ENCODE peak calls at places on chromosomes 4 and X, in nine cellular contexts. J is stimulated activated CD8-positive, alpha-beta memory T cell treated with anti-CD3 and anti-CD28 coated beads, Interleukin-2, amount 100 ng/mL, for 1 hour; P is NCI-H510A; O is A549; H is islet precursor cell; I is activated CD8-positive, alpha-beta memory T cell treated with anti-CD3 and anti-CD28 coated beads for 1 hour; Q is natural killer cell; Z is sciatic nerve; F is CD4-positive, alpha-beta memory T cell. C is an unnamed sample.

GRCh38 chrX:100512471-100512870 is 72.3 kb upstream of the TNMD start:
- DNase-seq in J (no peak), P (no peak), O (peak), H (no peak), I (no peak), Q (no peak), Z (no peak), F (no peak), C (no peak)

GRCh38 chrX:46588263-46588662 is 14.7 kb downstream of the CHST7 start:
- DNase-seq in J (no peak), P (no peak), O (no peak), H (no peak), I (peak), Q (no peak), Z (no peak), F (peak), C (no peak)

GRCh38 chr4:71487324-71487677 is 148.5 kb downstream of the SLC4A4 start:
- DNase-seq in J (no peak), P (peak), O (no peak), H (no peak), I (no peak), Q (no peak), Z (no peak), F (no peak), C (no peak)

GRCh38 chr4:2059034-2059725 is at the start of gene NAT8L:
- DNase-seq in J (no peak), P (peak), O (peak), H (no peak), I (no peak), Q (no peak), Z (no peak), F (no peak), C (no peak)

GRCh38 chr4:104531390-104531789 is 36.7 kb upstream of the CXXC4 start:
- DNase-seq in J (no peak), P (no peak), O (no peak), H (no peak), I (no peak), Q (no peak), Z (no peak), F (no peak), C (no peak)

GRCh38 chr4:109233585-109233984 is 68.9 kb downstream of the COL25A1 start:
- DNase-seq in J (no peak), P (no peak), O (no peak), H (no peak), I (no peak), Q (no peak), Z (no peak), F (no peak), C (no peak)

GRCh38 chr4:102411416-102411815 is 66.1 kb upstream of the SLC39A8 start:
- DNase-seq in J (no peak), P (no peak), O (no peak), H (no peak), I (no peak), Q (no peak), Z (no peak), F (no peak), C (no peak)

GRCh38 chrX:68238568-68238967 is 194.7 kb downstream of the OPHN1 start:
- DNase-seq in J (no peak), P (no peak), O (no peak), H (peak), I (no peak), Q (peak), Z (no peak), F (no peak), C (no peak)

GRCh38 chrX:2552621-2553297 is 52.0 kb upstream of the DHRSX start:
- DNase-seq in J (no peak), P (no peak), O (peak), H (no peak), I (no peak), Q (no peak), Z (no peak), F (no peak), C (no peak)

GRCh38 chr4:100022792-100023222 is 72.7 kb upstream of the H2AZ1 start:
- DNase-seq in J (no peak), P (no peak), O (no peak), H (no peak), I (no peak), Q (no peak), Z (no peak), F (no peak), C (no peak)

GRCh38 chr4:15239866-15240265 is 188.0 kb upstream of the C1QTNF7 start:
- DNase-seq in J (no peak), P (no peak), O (no peak), H (no peak), I (no peak), Q (no peak), Z (no peak), F (no peak), C (no peak)

GRCh38 chrX:31209005-31209612 is 137.3 kb upstream of the FTHL17 start:
- DNase-seq in J (no peak), P (no peak), O (no peak), H (no peak), I (no peak), Q (no peak), Z (no peak), F (no peak), C (no peak)

GRCh38 chrX:120604359-120604782 is 470 bp downstream of the MCTS1 start:
- DNase-seq in J (no peak), P (peak), O (peak), H (no peak), I (no peak), Q (peak), Z (no peak), F (peak), C (no peak)

GRCh38 chr4:19944806-19945205 is 306.9 kb upstream of the SLIT2 start:
- DNase-seq in J (no peak), P (no peak), O (no peak), H (no peak), I (no peak), Q (no peak), Z (no peak), F (no peak), C (no peak)

GRCh38 chr4:6781113-6781512 is 1.4 kb upstream of the KIAA0232 start:
- DNase-seq in J (no peak), P (no peak), O (no peak), H (no peak), I (no peak), Q (no peak), Z (peak), F (no peak), C (no peak)

GRCh38 chrX:47749185-47749967 is 87.3 kb upstream of the ZNF81 start:
- DNase-seq in J (no peak), P (no peak), O (no peak), H (no peak), I (no peak), Q (no peak), Z (no peak), F (no peak), C (no peak)

GRCh38 chr4:6633091-6633906 is 7.2 kb upstream of the MRFAP1 start:
- DNase-seq in J (no peak), P (peak), O (no peak), H (peak), I (no peak), Q (no peak), Z (no peak), F (no peak), C (no peak)

GRCh38 chr4:87465739-87466366 is 43.5 kb downstream of the NUDT9 start:
- DNase-seq in J (no peak), P (no peak), O (peak), H (no peak), I (no peak), Q (no peak), Z (no peak), F (peak), C (no peak)

GRCh38 chr4:56908206-56909082 is 744 bp downstream of the REST start:
- DNase-seq in J (peak), P (no peak), O (peak), H (peak), I (peak), Q (peak), Z (peak), F (peak), C (peak)

GRCh38 chr4:155768370-155768769 is 9.5 kb downstream of the GUCY1B1 start:
- DNase-seq in J (no peak), P (no peak), O (no peak), H (no peak), I (no peak), Q (no peak), Z (no peak), F (no peak), C (no peak)

GRCh38 chr4:77040265-77040664 is 35.5 kb downstream of the CCNI start:
- DNase-seq in J (no peak), P (no peak), O (no peak), H (no peak), I (no peak), Q (no peak), Z (no peak), F (no peak), C (no peak)

GRCh38 chr4:70721747-70722146 is at the start of gene RUFY3:
- DNase-seq in J (no peak), P (peak), O (no peak), H (peak), I (no peak), Q (no peak), Z (no peak), F (no peak), C (no peak)

GRCh38 chr4:38030023-38030422 is 69.8 kb downstream of the PTTG2 start:
- DNase-seq in J (no peak), P (no peak), O (no peak), H (no peak), I (no peak), Q (no peak), Z (no peak), F (no peak), C (no peak)

GRCh38 chr4:16626945-16627344 is 271.5 kb downstream of the LDB2 start:
- DNase-seq in J (no peak), P (no peak), O (no peak), H (no peak), I (no peak), Q (no peak), Z (no peak), F (no peak), C (no peak)

GRCh38 chr4:112127736-112128322 is 17.4 kb upstream of the FAM241A start:
- DNase-seq in J (no peak), P (no peak), O (no peak), H (no peak), I (no peak), Q (no peak), Z (no peak), F (no peak), C (no peak)

GRCh38 chrX:27890611-27891010 is 82.8 kb downstream of the MAGEB10 start:
- DNase-seq in J (no peak), P (no peak), O (peak), H (no peak), I (no peak), Q (no peak), Z (no peak), F (no peak), C (no peak)

GRCh38 chr4:77074961-77075855 is 581 bp downstream of the CCNI start:
- DNase-seq in J (peak), P (peak), O (no peak), H (peak), I (peak), Q (peak), Z (peak), F (peak), C (peak)

GRCh38 chr4:79661196-79661595 is 253.2 kb upstream of the GK2 start:
- DNase-seq in J (no peak), P (no peak), O (no peak), H (no peak), I (no peak), Q (no peak), Z (no peak), F (no peak), C (no peak)

GRCh38 chrX:154526901-154527675 is 11.1 kb upstream of the FAM3A start:
- DNase-seq in J (no peak), P (peak), O (no peak), H (peak), I (peak), Q (peak), Z (peak), F (peak), C (peak)

GRCh38 chr4:67928547-67928946 is 34.7 kb downstream of the TMPRSS11A start:
- DNase-seq in J (no peak), P (no peak), O (no peak), H (no peak), I (no peak), Q (no peak), Z (no peak), F (no peak), C (no peak)

GRCh38 chr4:6640292-6641163 is at the start of gene MRFAP1:
- DNase-seq in J (peak), P (peak), O (peak), H (peak), I (peak), Q (peak), Z (peak), F (peak), C (peak)

GRCh38 chr4:2750719-2751605 is 5.2 kb downstream of the TNIP2 start:
- DNase-seq in J (no peak), P (no peak), O (no peak), H (no peak), I (no peak), Q (no peak), Z (no peak), F (no peak), C (no peak)

GRCh38 chr4:19748470-19748869 is 503.2 kb upstream of the SLIT2 start:
- DNase-seq in J (no peak), P (no peak), O (no peak), H (no peak), I (no peak), Q (no peak), Z (peak), F (no peak), C (no peak)

GRCh38 chr4:156778093-156778492 is 193.5 kb downstream of the PDGFC start:
- DNase-seq in J (no peak), P (no peak), O (no peak), H (no peak), I (no peak), Q (no peak), Z (no peak), F (no peak), C (no peak)

GRCh38 chr4:89572224-89572858 is 264.6 kb downstream of the SNCA start:
- DNase-seq in J (no peak), P (peak), O (no peak), H (no peak), I (no peak), Q (no peak), Z (no peak), F (no peak), C (no peak)

GRCh38 chr4:128979934-128980333 is 113.4 kb downstream of the SCLT1 start:
- DNase-seq in J (no peak), P (no peak), O (peak), H (no peak), I (no peak), Q (no peak), Z (no peak), F (no peak), C (no peak)

GRCh38 chrX:8323356-8323755 is 141.3 kb upstream of the VCX3B start:
- DNase-seq in J (no peak), P (no peak), O (no peak), H (no peak), I (no peak), Q (no peak), Z (no peak), F (no peak), C (no peak)